ENCODE peak calls at places on chromosomes 3 and 15, in eight cellular contexts. B is heart right ventricle, K is IMR-90, C is tibial artery, E is body of pancreas, U is Peyer's patch, R is DND-41, D is brain microvascular endothelial cell. H is an unnamed sample. For H3K27me3, the result is how much of the 10 kb centered on the place peaks cover.

GRCh38 chr15:23854535-23855252 is 167.6 kb upstream of the NDN start:
- DNase-seq in B (no peak), C (no peak), R (peak), K (no peak), E (no peak), U (no peak), D (no peak), H (no peak)

GRCh38 chr3:50204804-50205718 is at the start of gene SLC38A3:
- DNase-seq in D (no peak), B (peak), K (no peak), U (no peak), C (no peak), E (peak), R (no peak), H (no peak)

GRCh38 chr3:174198199-174198598 is 660.9 kb upstream of the NAALADL2 start:
- DNase-seq in U (no peak), C (no peak), R (no peak), D (peak), E (no peak), B (no peak), K (peak), H (peak)

GRCh38 chr15:77239892-77240608 is 169.1 kb upstream of the TSPAN3 start:
- DNase-seq in R (no peak), B (no peak), C (no peak), U (no peak), D (no peak), E (no peak), K (no peak), H (no peak)

GRCh38 chr15:92657486-92657885 is 1.9 kb upstream of the FAM174B start:
- DNase-seq in R (no peak), E (no peak), D (no peak), C (no peak), U (no peak), K (no peak), B (no peak), H (no peak)

GRCh38 chr3:37096292-37096691 is 78.1 kb downstream of the LRRFIP2 start:
- DNase-seq in B (no peak), K (peak), U (no peak), E (no peak), C (no peak), R (no peak), D (peak), H (no peak)

GRCh38 chr3:12370758-12371157 is 81.9 kb downstream of the PPARG start:
- DNase-seq in E (no peak), K (peak), C (no peak), U (no peak), D (no peak), R (no peak), B (no peak), H (peak)

GRCh38 chr3:15325228-15325627 is 7.2 kb downstream of the SH3BP5 start:
- DNase-seq in B (no peak), E (no peak), K (peak), R (no peak), D (peak), U (no peak), C (no peak), H (no peak)

GRCh38 chr3:9704343-9705322 is 1.0 kb downstream of the CPNE9 start:
- DNase-seq in K (peak), B (no peak), R (no peak), D (no peak), U (no peak), C (no peak), E (no peak), H (peak)

GRCh38 chr15:92167413-92167950 is 226.2 kb upstream of the ST8SIA2 start:
- DNase-seq in K (no peak), B (no peak), E (no peak), U (peak), D (no peak), C (no peak), R (no peak), H (peak)

GRCh38 chr3:153089620-153090019 is 72.4 kb upstream of the RAP2B start:
- DNase-seq in E (no peak), U (no peak), K (no peak), C (no peak), B (no peak), D (no peak), R (no peak), H (no peak)

GRCh38 chr3:13115991-13116390 is 42.8 kb upstream of the IQSEC1 start:
- DNase-seq in U (peak), R (no peak), K (no peak), E (no peak), D (no peak), B (no peak), C (no peak), H (no peak)

GRCh38 chr3:48598323-48599076 is 3.4 kb upstream of the COL7A1 start:
- DNase-seq in K (peak), R (no peak), E (peak), U (peak), D (peak), C (peak), B (peak), H (no peak)

GRCh38 chr15:51558421-51558820 is 64.2 kb downstream of the DMXL2 start:
- DNase-seq in U (no peak), C (no peak), R (no peak), B (no peak), E (no peak), K (no peak), D (no peak), H (no peak)

GRCh38 chr3:132119531-132119930 is 84.7 kb upstream of the CPNE4 start:
- DNase-seq in C (no peak), E (no peak), R (no peak), B (no peak), U (no peak), K (no peak), D (no peak), H (no peak)

GRCh38 chr15:41698779-41699178 is 38.6 kb downstream of the MGA start:
- DNase-seq in K (peak), B (no peak), U (no peak), R (no peak), D (peak), E (no peak), C (no peak), H (no peak)

GRCh38 chr15:58650102-58650501 is 99.4 kb downstream of the ADAM10 start:
- DNase-seq in C (no peak), B (no peak), U (no peak), E (no peak), D (no peak), K (no peak), R (no peak), H (no peak)

GRCh38 chr3:190586631-190587000 is 72.7 kb downstream of the IL1RAP start:
- DNase-seq in E (no peak), B (no peak), K (peak), C (no peak), U (no peak), D (peak), R (peak), H (no peak)

GRCh38 chr15:66107070-66107469 is 146.5 kb downstream of the MEGF11 start:
- DNase-seq in K (no peak), U (no peak), C (peak), D (no peak), R (no peak), B (no peak), E (no peak), H (no peak)

GRCh38 chr3:23002846-23003800 is 200.0 kb upstream of the UBE2E2 start:
- DNase-seq in R (no peak), K (peak), C (peak), D (peak), B (no peak), E (peak), U (no peak), H (no peak)

GRCh38 chr3:86723433-86723832 is 267.5 kb downstream of the VGLL3 start:
- DNase-seq in D (no peak), K (no peak), C (no peak), R (no peak), E (no peak), B (no peak), U (no peak), H (no peak)

GRCh38 chr3:186097663-186098451 is 11.0 kb downstream of the ETV5 start:
- DNase-seq in B (peak), K (peak), E (peak), R (no peak), U (peak), C (peak), D (peak), H (peak)

GRCh38 chr3:175307642-175308041 is 448.5 kb downstream of the NAALADL2 start:
- DNase-seq in U (no peak), D (no peak), C (no peak), R (no peak), E (no peak), B (no peak), K (no peak), H (peak)

GRCh38 chr3:49553320-49553689 is 972 bp upstream of the BSN start:
- DNase-seq in D (no peak), C (no peak), K (peak), E (no peak), B (no peak), U (no peak), R (no peak), H (no peak)

GRCh38 chr3:65412591-65412990 is 626.1 kb downstream of the MAGI1 start:
- DNase-seq in B (peak), C (no peak), R (no peak), E (peak), D (no peak), U (peak), K (no peak), H (peak)

GRCh38 chr15:57035664-57036063 is 117.2 kb downstream of the TCF12 start:
- DNase-seq in U (no peak), K (no peak), B (no peak), C (no peak), R (no peak), D (no peak), E (no peak), H (no peak)

GRCh38 chr15:100330221-100330620 is 11.6 kb downstream of the ADAMTS17 start:
- DNase-seq in R (peak), D (no peak), C (no peak), K (no peak), U (no peak), E (no peak), B (no peak), H (peak)

GRCh38 chr3:170467007-170467406 is 48.3 kb downstream of the CLDN11 start:
- DNase-seq in K (no peak), D (no peak), C (no peak), U (no peak), R (no peak), E (no peak), B (no peak), H (no peak)

GRCh38 chr3:192237992-192238608 is 489.2 kb downstream of the FGF12 start:
- DNase-seq in K (no peak), U (no peak), R (no peak), E (no peak), B (no peak), C (no peak), D (no peak), H (no peak)

GRCh38 chr15:92277776-92278175 is 115.9 kb upstream of the ST8SIA2 start:
- DNase-seq in C (no peak), D (peak), R (peak), E (peak), K (no peak), B (no peak), U (no peak), H (peak)

GRCh38 chr15:36599824-36600365 is 20.5 kb downstream of the CDIN1 start:
- DNase-seq in R (no peak), D (no peak), K (no peak), C (no peak), B (no peak), U (no peak), E (no peak), H (no peak)

GRCh38 chr3:126266291-126266840 is 86.0 kb upstream of the ALDH1L1 start:
- DNase-seq in E (peak), K (peak), D (no peak), B (peak), R (no peak), U (peak), C (peak), H (no peak)

GRCh38 chr15:58457466-58457965 is 25.7 kb downstream of the LIPC start:
- DNase-seq in C (no peak), B (no peak), U (no peak), E (no peak), D (peak), R (no peak), K (peak), H (no peak)

GRCh38 chr15:82995076-82995475 is 9.1 kb downstream of the RAMAC start:
- DNase-seq in C (no peak), K (no peak), U (no peak), E (no peak), D (no peak), R (no peak), B (no peak), H (no peak)

GRCh38 chr15:30928076-30928475 is 24.4 kb downstream of the FAN1 start:
- DNase-seq in K (peak), U (no peak), R (no peak), E (no peak), B (no peak), C (no peak), D (no peak), H (no peak)

GRCh38 chr15:65067645-65068416 is at the start of gene RASL12:
- DNase-seq in R (no peak), U (no peak), K (no peak), E (no peak), B (peak), C (no peak), D (no peak), H (no peak)

GRCh38 chr3:55554621-55555020 is 67.5 kb upstream of the WNT5A start:
- DNase-seq in D (no peak), B (no peak), U (no peak), K (no peak), R (peak), C (no peak), E (no peak), H (no peak)

GRCh38 chr15:90482124-90483011 is 47.4 kb upstream of the CRTC3 start:
- DNase-seq in C (peak), E (peak), U (peak), B (no peak), D (peak), K (peak), R (peak), H (peak)

GRCh38 chr15:38846351-38846750 is 281.7 kb upstream of the RASGRP1 start:
- DNase-seq in B (no peak), K (peak), U (no peak), D (no peak), R (no peak), E (no peak), C (no peak), H (no peak)

GRCh38 chr15:38844683-38845195 is 280.1 kb upstream of the RASGRP1 start:
- DNase-seq in D (no peak), U (no peak), B (no peak), K (peak), E (no peak), R (no peak), C (no peak), H (no peak)

GRCh38 chr15:38842991-38843610 is 278.5 kb upstream of the RASGRP1 start:
- DNase-seq in R (no peak), C (no peak), U (no peak), D (no peak), B (no peak), K (peak), E (no peak), H (no peak)

GRCh38 chr15:38843736-38844590 is 279.3 kb upstream of the RASGRP1 start:
- DNase-seq in K (peak), R (no peak), B (no peak), U (no peak), D (peak), C (no peak), E (no peak), H (no peak)
- H3K27ac ChIP-seq in K (peak), R (no peak), B (no peak), U (no peak), D (peak), C (no peak), E (no peak), H (no peak)

GRCh38 chr15:80785335-80785734 is 6.2 kb downstream of the CEMIP start:
- DNase-seq in D (peak), R (no peak), B (no peak), U (no peak), C (no peak), K (peak), E (no peak), H (no peak)

GRCh38 chr15:80780416-80781221 is 1.4 kb downstream of the CEMIP start:
- DNase-seq in E (peak), C (no peak), B (peak), U (no peak), D (peak), K (peak), R (no peak), H (peak)

GRCh38 chr15:80779658-80780415 is 667 bp downstream of the CEMIP start:
- DNase-seq in E (no peak), D (no peak), U (no peak), C (no peak), B (peak), R (no peak), K (peak), H (peak)

GRCh38 chr15:80785811-80786354 is 6.7 kb downstream of the CEMIP start:
- DNase-seq in R (no peak), C (no peak), K (no peak), U (no peak), D (no peak), E (no peak), B (no peak), H (no peak)

GRCh38 chr15:80783275-80783674 is 4.1 kb downstream of the CEMIP start:
- DNase-seq in K (no peak), C (no peak), D (no peak), R (peak), E (no peak), B (no peak), U (no peak), H (no peak)
- H3K4me3 ChIP-seq in K (no peak), C (no peak), D (no peak), R (no peak), E (no peak), B (no peak), U (no peak), H (no peak)

GRCh38 chr15:78339559-78339958 is 594 bp upstream of the CRABP1 start:
- DNase-seq in R (no peak), U (no peak), K (no peak), C (no peak), B (no peak), E (no peak), D (no peak), H (no peak)
- H3K27me3 ChIP-seq in R (under half), U (under half), K (half or more), C (under half), B (half or more), E (under half), D (half or more), H (under half)

GRCh38 chr15:80559320-80559693 is 135.8 kb upstream of the ABHD17C start:
- DNase-seq in K (no peak), C (no peak), E (no peak), D (no peak), U (no peak), B (no peak), R (no peak), H (no peak)

GRCh38 chr15:80557441-80558234 is 137.5 kb upstream of the ABHD17C start:
- DNase-seq in R (no peak), D (no peak), E (no peak), U (no peak), B (no peak), K (no peak), C (no peak), H (no peak)

GRCh38 chr15:80554526-80554925 is 140.6 kb upstream of the ABHD17C start:
- DNase-seq in D (no peak), C (no peak), E (no peak), U (no peak), K (no peak), R (no peak), B (no peak), H (no peak)

GRCh38 chr15:80558631-80559319 is 136.3 kb upstream of the ABHD17C start:
- DNase-seq in K (no peak), B (no peak), D (no peak), E (no peak), R (no peak), C (no peak), U (no peak), H (no peak)

GRCh38 chr15:80556694-80557367 is 138.3 kb upstream of the ABHD17C start:
- DNase-seq in B (no peak), K (peak), U (no peak), D (no peak), R (no peak), E (peak), C (no peak), H (no peak)
- H3K27ac ChIP-seq in B (no peak), K (no peak), U (no peak), D (no peak), R (no peak), E (no peak), C (no peak), H (no peak)

GRCh38 chr15:29569533-29570092 is 252.7 kb downstream of the TJP1 start:
- DNase-seq in R (no peak), B (no peak), C (no peak), K (no peak), D (no peak), U (no peak), E (no peak), H (no peak)

GRCh38 chr15:29570931-29571727 is 251.1 kb downstream of the TJP1 start:
- DNase-seq in B (no peak), C (no peak), U (no peak), E (peak), D (no peak), R (no peak), K (no peak), H (peak)

GRCh38 chr15:29570121-29570930 is 251.9 kb downstream of the TJP1 start:
- DNase-seq in D (no peak), U (no peak), R (no peak), B (peak), C (no peak), K (no peak), E (peak), H (peak)

GRCh38 chr15:29573197-29573838 is 248.9 kb downstream of the TJP1 start:
- DNase-seq in R (no peak), C (no peak), K (no peak), D (no peak), B (no peak), U (no peak), E (no peak), H (no peak)

GRCh38 chr15:29571728-29572454 is 250.4 kb downstream of the TJP1 start:
- DNase-seq in K (no peak), B (no peak), R (no peak), C (no peak), D (no peak), U (no peak), E (no peak), H (peak)
- H3K4me3 ChIP-seq in K (no peak), B (peak), R (no peak), C (no peak), D (no peak), U (no peak), E (no peak), H (no peak)

GRCh38 chr3:133697960-133698359 is 36.2 kb upstream of the TOPBP1 start:
- DNase-seq in K (no peak), D (no peak), B (no peak), C (no peak), U (no peak), E (no peak), R (no peak), H (no peak)

GRCh38 chr3:133700351-133700750 is 38.6 kb upstream of the TOPBP1 start:
- DNase-seq in E (no peak), U (no peak), C (no peak), B (no peak), R (no peak), D (no peak), K (no peak), H (no peak)

GRCh38 chr3:133701435-133702358 is 40.0 kb upstream of the TOPBP1 start:
- DNase-seq in R (no peak), C (no peak), K (no peak), E (no peak), D (no peak), U (no peak), B (no peak), H (no peak)

GRCh38 chr3:133699903-133700302 is 38.2 kb upstream of the TOPBP1 start:
- DNase-seq in R (no peak), U (no peak), B (no peak), K (no peak), D (no peak), C (no peak), E (no peak), H (no peak)

DNA sequence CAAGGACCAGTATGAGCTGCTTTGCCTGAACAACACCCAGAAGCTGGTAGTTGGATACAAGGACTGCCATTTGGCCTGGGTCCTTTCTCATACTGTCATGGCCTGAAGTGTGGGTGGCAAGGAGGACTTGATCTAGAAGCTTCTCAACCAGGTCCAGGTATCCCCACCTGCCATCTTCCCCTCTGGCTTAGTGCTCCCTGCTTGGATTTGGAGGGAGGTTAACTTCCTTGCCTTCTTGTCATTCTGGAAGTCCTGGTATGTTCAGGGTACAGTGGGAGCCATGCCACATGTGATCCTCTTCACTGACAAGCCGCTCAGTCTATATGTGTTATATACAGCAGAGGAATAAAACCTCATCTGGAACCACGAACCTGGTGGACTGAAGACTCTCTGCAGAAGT is 37.7 kb upstream of the TOPBP1 start:
- DNase-seq in R (no peak), K (no peak), C (no peak), E (no peak), D (no peak), B (no peak), U (no peak), H (no peak)
- H3K27me3 ChIP-seq in R (under half), K (under half), C (under half), E (under half), D (under half), B (under half), U (under half), H (under half)

GRCh38 chr3:16510620-16511319 is 2.7 kb downstream of the RFTN1 start:
- DNase-seq in B (no peak), D (no peak), U (no peak), K (no peak), R (no peak), E (no peak), C (no peak), H (no peak)
- H3K27ac ChIP-seq in B (no peak), D (peak), U (peak), K (no peak), R (peak), E (no peak), C (no peak), H (no peak)

GRCh38 chr3:129026728-129027543 is 25.8 kb downstream of the EFCC1 start:
- DNase-seq in D (peak), E (peak), R (peak), U (peak), C (peak), K (peak), B (peak), H (peak)
- H3K4me3 ChIP-seq in D (peak), E (peak), R (peak), U (peak), C (peak), K (no peak), B (peak), H (no peak)

H was measured in small intestine.